ENCODE peak calls at places on chromosomes 7 and 10, in nine cellular contexts. T, V, S, C, F, D, K, R and Z are unnamed samples.

GRCh38 chr10:100739516-100740368 is 5.6 kb upstream of the PAX2 start:
- DNase-seq in T (no peak), V (no peak), S (no peak), C (no peak), F (no peak), D (no peak), K (no peak), R (no peak), Z (no peak)

GRCh38 chr7:42236266-42237161 is 495 bp downstream of the GLI3 start:
- DNase-seq in T (no peak), V (peak), S (no peak), C (peak), F (no peak), D (no peak), K (peak), R (peak), Z (peak)

GRCh38 chr10:43815486-43815885 is 166.8 kb upstream of the ZNF32 start:
- DNase-seq in T (no peak), V (no peak), S (no peak), C (no peak), F (no peak), D (no peak), K (no peak), R (no peak), Z (no peak)

GRCh38 chr10:58651040-58651439 is 138.4 kb downstream of the BICC1 start:
- DNase-seq in T (no peak), V (no peak), S (no peak), C (no peak), F (peak), D (no peak), K (no peak), R (peak), Z (peak)

GRCh38 chr10:29600821-29601220 is 34.0 kb downstream of the SVIL start:
- DNase-seq in T (no peak), V (no peak), S (no peak), C (no peak), F (no peak), D (no peak), K (no peak), R (no peak), Z (no peak)

GRCh38 chr10:123966896-123967231 is 75.3 kb upstream of the CPXM2 start:
- DNase-seq in T (no peak), V (no peak), S (no peak), C (no peak), F (no peak), D (no peak), K (no peak), R (no peak), Z (no peak)

GRCh38 chr10:103852189-103852711 is 3.1 kb downstream of the SH3PXD2A start:
- DNase-seq in T (no peak), V (no peak), S (peak), C (no peak), F (no peak), D (no peak), K (no peak), R (no peak), Z (no peak)

GRCh38 chr7:157384301-157384700 is 47.5 kb downstream of the DNAJB6 start:
- DNase-seq in T (no peak), V (peak), S (no peak), C (no peak), F (no peak), D (no peak), K (no peak), R (no peak), Z (no peak)

GRCh38 chr10:116989439-116989838 is 15.5 kb downstream of the SHTN1 start:
- DNase-seq in T (no peak), V (no peak), S (no peak), C (no peak), F (no peak), D (no peak), K (no peak), R (no peak), Z (no peak)

GRCh38 chr10:21524526-21525366 is 736 bp downstream of the SKIDA1 start:
- DNase-seq in T (no peak), V (no peak), S (no peak), C (no peak), F (peak), D (no peak), K (no peak), R (no peak), Z (peak)

GRCh38 chr7:32461484-32461883 is 28.7 kb downstream of the LSM5 start:
- DNase-seq in T (no peak), V (no peak), S (no peak), C (no peak), F (no peak), D (no peak), K (no peak), R (no peak), Z (no peak)

GRCh38 chr7:151204383-151205032 is 5.8 kb downstream of the H2BK1 start:
- DNase-seq in T (no peak), V (no peak), S (no peak), C (no peak), F (no peak), D (no peak), K (no peak), R (no peak), Z (no peak)

GRCh38 chr10:66827353-66827752 is 98.5 kb upstream of the LRRTM3 start:
- DNase-seq in T (no peak), V (peak), S (peak), C (no peak), F (no peak), D (peak), K (no peak), R (no peak), Z (no peak)

GRCh38 chr10:69869291-69869841 is 67.7 kb downstream of the COL13A1 start:
- DNase-seq in T (peak), V (peak), S (peak), C (no peak), F (no peak), D (peak), K (no peak), R (no peak), Z (no peak)

GRCh38 chr7:47340490-47340889 is 241.4 kb downstream of the TNS3 start:
- DNase-seq in T (no peak), V (no peak), S (no peak), C (no peak), F (no peak), D (no peak), K (no peak), R (no peak), Z (no peak)

GRCh38 chr7:3861941-3862340 is 560.9 kb downstream of the SDK1 start:
- DNase-seq in T (no peak), V (peak), S (peak), C (no peak), F (no peak), D (peak), K (peak), R (peak), Z (no peak)

GRCh38 chr10:117970962-117971361 is 75.8 kb downstream of the RAB11FIP2 start:
- DNase-seq in T (no peak), V (no peak), S (no peak), C (no peak), F (no peak), D (no peak), K (no peak), R (no peak), Z (no peak)

GRCh38 chr10:121566755-121567154 is 31.5 kb downstream of the FGFR2 start:
- DNase-seq in T (no peak), V (no peak), S (no peak), C (no peak), F (no peak), D (no peak), K (no peak), R (no peak), Z (no peak)

GRCh38 chr7:152095771-152096170 is 70.3 kb downstream of the GALNT11 start:
- DNase-seq in T (no peak), V (no peak), S (no peak), C (no peak), F (no peak), D (no peak), K (no peak), R (no peak), Z (no peak)

GRCh38 chr10:31359979-31360378 is 41.0 kb downstream of the ZEB1 start:
- DNase-seq in T (no peak), V (no peak), S (no peak), C (no peak), F (peak), D (no peak), K (no peak), R (no peak), Z (no peak)

GRCh38 chr7:128167316-128167691 is 73.8 kb upstream of the LEP start:
- DNase-seq in T (peak), V (no peak), S (no peak), C (peak), F (peak), D (no peak), K (no peak), R (peak), Z (peak)

GRCh38 chr10:44180321-44181154 is 204.4 kb downstream of the CXCL12 start:
- DNase-seq in T (no peak), V (peak), S (peak), C (no peak), F (no peak), D (no peak), K (no peak), R (no peak), Z (no peak)

GRCh38 chr10:12252882-12253546 is 57.0 kb downstream of the CDC123 start:
- DNase-seq in T (no peak), V (no peak), S (no peak), C (no peak), F (no peak), D (no peak), K (no peak), R (no peak), Z (peak)

GRCh38 chr10:122350893-122351292 is 23.6 kb upstream of the PLEKHA1 start:
- DNase-seq in T (no peak), V (no peak), S (no peak), C (no peak), F (no peak), D (no peak), K (no peak), R (peak), Z (no peak)

GRCh38 chr7:34163956-34164355 is 258.6 kb downstream of the BMPER start:
- DNase-seq in T (no peak), V (no peak), S (no peak), C (no peak), F (no peak), D (no peak), K (no peak), R (no peak), Z (no peak)

GRCh38 chr7:152430857-152431256 is 4.9 kb downstream of the KMT2C start:
- DNase-seq in T (no peak), V (no peak), S (no peak), C (no peak), F (no peak), D (no peak), K (no peak), R (no peak), Z (no peak)